ENCODE peak calls at places on chromosome 9, in nine cellular contexts. Y, I, A, O, U, Z, B, E and K are unnamed samples.
A peak's percentile ranks its signal among the peaks of the same experiment; 100 is the strongest.

GRCh38 chr9:105093685-105094084 is 150.8 kb upstream of the SLC44A1 start:
- DNase-seq in E (no peak), O (no peak), Y (no peak), B (no peak), I (no peak), U (no peak), A (no peak), Z (no peak), K (no peak)

GRCh38 chr9:80500300-80500699 is 928.5 kb downstream of the TLE4 start:
- DNase-seq in Z (no peak), A (peak; percentile 56), U (no peak), I (no peak), Y (no peak), O (no peak), E (no peak), B (no peak), K (no peak)

GRCh38 chr9:78031271-78031825 is at the start of gene GNAQ:
- DNase-seq in E (no peak), A (peak; percentile 54), Y (peak; percentile 27), B (peak; percentile 37), O (no peak), U (peak; percentile 17), Z (no peak), I (no peak), K (peak; percentile 25)

GRCh38 chr9:133519693-133520092 is 5.1 kb downstream of the MYMK start:
- DNase-seq in I (no peak), Y (no peak), O (no peak), B (no peak), E (no peak), Z (no peak), A (no peak), U (no peak), K (no peak)

GRCh38 chr9:128339761-128340690 is at the start of gene SLC27A4:
- DNase-seq in U (peak; percentile 81), E (peak; percentile 55), B (peak; percentile 95), O (peak; percentile 70), Y (peak; percentile 63), I (peak; percentile 75), A (peak; percentile 88), Z (peak; percentile 88), K (peak; percentile 76)

GRCh38 chr9:105119166-105119565 is 125.3 kb upstream of the SLC44A1 start:
- DNase-seq in B (no peak), U (no peak), Y (no peak), A (no peak), Z (no peak), I (no peak), E (no peak), O (no peak), K (no peak)

GRCh38 chr9:137365552-137366444 is 57.2 kb downstream of the EXD3 start:
- DNase-seq in Z (peak; percentile 8), Y (no peak), O (peak; percentile 34), U (no peak), E (no peak), A (no peak), B (peak; percentile 7), I (no peak), K (no peak)

GRCh38 chr9:2583308-2584013 is 38.1 kb upstream of the VLDLR start:
- DNase-seq in U (no peak), Z (no peak), E (no peak), B (no peak), A (no peak), O (no peak), I (no peak), Y (no peak), K (no peak)

GRCh38 chr9:130128782-130129424 is 43.3 kb upstream of the NCS1 start:
- DNase-seq in A (no peak), B (no peak), O (no peak), U (no peak), Y (peak; percentile 45), I (peak; percentile 94), Z (no peak), E (peak; percentile 26), K (peak; percentile 51)

GRCh38 chr9:117411547-117411946 is 3.3 kb downstream of the ASTN2 start:
- DNase-seq in O (peak; percentile 29), B (peak; percentile 76), U (peak; percentile 50), A (peak; percentile 77), I (peak; percentile 42), E (no peak), Y (no peak), Z (no peak), K (no peak)

GRCh38 chr9:113545068-113545467 is 81.5 kb downstream of the RGS3 start:
- DNase-seq in U (no peak), E (no peak), I (no peak), B (no peak), Y (no peak), A (no peak), O (no peak), Z (peak; percentile 84), K (no peak)

GRCh38 chr9:8053501-8053900 is 253.9 kb upstream of the DMAC1 start:
- DNase-seq in I (no peak), A (no peak), U (no peak), B (no peak), Y (no peak), O (no peak), E (no peak), Z (no peak), K (no peak)

GRCh38 chr9:136882109-136882946 is 4.0 kb upstream of the TRAF2 start:
- DNase-seq in Z (peak; percentile 82), I (peak; percentile 82), U (peak; percentile 96), O (no peak), E (peak; percentile 71), B (peak; percentile 40), Y (peak; percentile 88), A (no peak), K (peak; percentile 61)